ENCODE peak calls at places on chromosomes 1 and 21, in four cellular contexts. F, Q, C and L are unnamed samples.

GRCh38 chr1:27332536-27333281 is 9.1 kb upstream of the SYTL1 start:
- DNase-seq in F (no peak), Q (no peak), C (peak), L (no peak)

GRCh38 chr1:74396942-74397341 is 115.5 kb downstream of the LRRC53 start:
- DNase-seq in F (peak), Q (no peak), C (no peak), L (no peak)

GRCh38 chr1:228405979-228406265 is 713 bp downstream of the TRIM11 start:
- DNase-seq in F (no peak), Q (no peak), C (no peak), L (no peak)

GRCh38 chr1:174968750-174969244 is 30.9 kb upstream of the CACYBP start:
- DNase-seq in F (no peak), Q (no peak), C (peak), L (no peak)

GRCh38 chr1:93811646-93812045 is 67.4 kb downstream of the DNTTIP2 start:
- DNase-seq in F (no peak), Q (no peak), C (peak), L (no peak)

GRCh38 chr1:77250126-77250525 is 30.9 kb upstream of the PIGK start:
- DNase-seq in F (no peak), Q (no peak), C (no peak), L (no peak)

GRCh38 chr1:94599090-94599813 is 57.7 kb upstream of the F3 start:
- DNase-seq in F (peak), Q (no peak), C (no peak), L (no peak)

GRCh38 chr1:902023-902422 is 21.7 kb upstream of the SAMD11 start:
- DNase-seq in F (no peak), Q (no peak), C (no peak), L (no peak)

GRCh38 chr1:44033756-44034155 is 2.5 kb upstream of the SLC6A9 start:
- DNase-seq in F (no peak), Q (no peak), C (no peak), L (no peak)

GRCh38 chr1:117362986-117363385 is 4.3 kb upstream of the MAN1A2 start:
- DNase-seq in F (no peak), Q (no peak), C (no peak), L (no peak)

GRCh38 chr1:89962024-89962741 is 32.7 kb upstream of the ZNF326 start:
- DNase-seq in F (no peak), Q (no peak), C (peak), L (no peak)

GRCh38 chr1:214660190-214660589 is 57.2 kb downstream of the CENPF start:
- DNase-seq in F (no peak), Q (no peak), C (no peak), L (no peak)

GRCh38 chr1:45172015-45172414 is 34.4 kb downstream of the ZSWIM5 start:
- DNase-seq in F (no peak), Q (no peak), C (peak), L (no peak)

GRCh38 chr1:12473596-12474329 is 144.2 kb downstream of the DHRS3 start:
- DNase-seq in F (peak), Q (no peak), C (no peak), L (no peak)

GRCh38 chr21:36129219-36129618 is 5.7 kb upstream of the CBR3 start:
- DNase-seq in F (no peak), Q (no peak), C (no peak), L (no peak)

GRCh38 chr1:3775498-3776230 is 3.1 kb downstream of the SMIM1 start:
- DNase-seq in F (peak), Q (no peak), C (peak), L (no peak)

GRCh38 chr21:16425297-16425696 is 695.5 kb downstream of the USP25 start:
- DNase-seq in F (no peak), Q (no peak), C (no peak), L (no peak)

GRCh38 chr21:16424331-16424749 is 694.6 kb downstream of the USP25 start:
- DNase-seq in F (no peak), Q (no peak), C (peak), L (no peak)

GRCh38 chr21:16422702-16423101 is 692.9 kb downstream of the USP25 start:
- DNase-seq in F (no peak), Q (no peak), C (peak), L (no peak)

GRCh38 chr21:16426936-16427335 is 697.2 kb downstream of the USP25 start:
- DNase-seq in F (no peak), Q (no peak), C (no peak), L (no peak)

GRCh38 chr21:16423921-16424320 is 694.1 kb downstream of the USP25 start:
- DNase-seq in F (no peak), Q (no peak), C (peak), L (no peak)
- H3K4me3 ChIP-seq in F (peak), Q (no peak), C (peak), L (no peak)

GRCh38 chr1:154857441-154858215 is 12.5 kb downstream of the KCNN3 start:
- DNase-seq in F (no peak), Q (no peak), C (no peak), L (no peak)
- H3K4me3 ChIP-seq in F (no peak), Q (no peak), C (no peak), L (no peak)

GRCh38 chr1:189429610-189430009 is 1048.1 kb downstream of the BRINP3 start:
- DNase-seq in F (peak), Q (peak), C (peak), L (peak)
- H3K4me3 ChIP-seq in F (no peak), Q (no peak), C (no peak), L (no peak)

GRCh38 chr1:202645097-202645476 is 65.2 kb downstream of the SYT2 start:
- DNase-seq in F (no peak), Q (no peak), C (no peak), L (no peak)

GRCh38 chr1:202642212-202642611 is 68.0 kb downstream of the SYT2 start:
- DNase-seq in F (no peak), Q (no peak), C (no peak), L (no peak)

GRCh38 chr1:202643397-202644218 is 66.6 kb downstream of the SYT2 start:
- DNase-seq in F (no peak), Q (no peak), C (no peak), L (peak)

GRCh38 chr1:202644219-202645096 is 65.8 kb downstream of the SYT2 start:
- DNase-seq in F (no peak), Q (no peak), C (no peak), L (no peak)

GRCh38 chr1:202642619-202643291 is 67.5 kb downstream of the SYT2 start:
- DNase-seq in F (no peak), Q (no peak), C (no peak), L (no peak)
- H3K4me3 ChIP-seq in F (peak), Q (peak), C (no peak), L (peak)

GRCh38 chr1:224736619-224737352 is 120.7 kb downstream of the CNIH3 start:
- DNase-seq in F (peak), Q (no peak), C (peak), L (no peak)
- H3K4me3 ChIP-seq in F (no peak), Q (no peak), C (no peak), L (no peak)

DNA sequence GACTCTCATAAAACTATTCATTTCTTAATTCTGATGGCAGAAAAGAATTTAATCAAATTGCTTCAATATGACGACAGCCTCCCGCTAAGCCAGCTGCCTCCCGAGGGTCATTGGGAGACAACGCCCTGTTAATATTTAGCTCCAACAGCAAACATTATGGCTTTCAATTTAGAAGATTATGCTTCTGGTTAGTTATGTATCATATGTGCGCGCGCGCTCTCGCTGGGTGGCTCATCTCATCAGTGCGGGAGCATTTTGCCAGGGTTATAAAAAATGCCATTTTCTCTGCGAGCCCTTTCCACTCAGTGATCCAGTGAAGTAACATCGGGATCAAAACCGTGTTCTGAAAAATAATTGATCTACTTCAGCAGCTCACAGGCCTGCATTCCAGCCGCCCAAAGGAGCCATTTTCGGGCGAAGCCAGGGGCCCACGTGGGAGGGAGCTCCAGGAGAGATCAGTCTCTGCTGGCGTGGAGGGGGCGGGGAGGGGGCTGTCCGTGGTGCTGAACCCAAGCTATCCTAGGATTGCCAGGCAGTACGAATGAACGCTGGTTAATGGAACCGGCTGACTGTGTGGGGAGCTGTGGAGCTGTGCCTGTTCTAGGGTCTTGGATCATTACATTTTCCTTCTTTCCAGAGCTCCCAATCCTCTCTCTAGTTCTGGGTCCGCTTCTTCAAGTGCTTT is 219.1 kb upstream of the ZC3H12A start:
- DNase-seq in F (peak), Q (peak), C (peak), L (peak)
- H3K4me3 ChIP-seq in F (no peak), Q (no peak), C (no peak), L (no peak)

DNA sequence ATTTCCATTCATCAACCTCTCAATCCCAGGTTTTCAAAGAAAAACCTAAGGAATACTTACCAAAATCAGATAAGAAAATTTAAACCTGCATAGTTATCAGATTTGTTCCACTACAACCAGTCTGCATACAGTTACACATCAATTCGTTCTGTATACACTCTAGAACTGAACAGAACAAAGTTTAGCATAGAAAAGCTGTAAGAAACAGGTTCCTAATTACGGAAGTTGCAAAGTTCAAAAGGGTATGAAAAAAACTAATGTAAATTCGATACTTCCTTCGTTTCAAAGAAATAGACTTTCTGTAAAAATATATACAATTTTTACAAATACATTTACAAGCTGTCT is 3.1 kb downstream of the MCL1 start:
- DNase-seq in F (no peak), Q (no peak), C (peak), L (no peak)
- H3K4me3 ChIP-seq in F (peak), Q (no peak), C (peak), L (peak)

DNA sequence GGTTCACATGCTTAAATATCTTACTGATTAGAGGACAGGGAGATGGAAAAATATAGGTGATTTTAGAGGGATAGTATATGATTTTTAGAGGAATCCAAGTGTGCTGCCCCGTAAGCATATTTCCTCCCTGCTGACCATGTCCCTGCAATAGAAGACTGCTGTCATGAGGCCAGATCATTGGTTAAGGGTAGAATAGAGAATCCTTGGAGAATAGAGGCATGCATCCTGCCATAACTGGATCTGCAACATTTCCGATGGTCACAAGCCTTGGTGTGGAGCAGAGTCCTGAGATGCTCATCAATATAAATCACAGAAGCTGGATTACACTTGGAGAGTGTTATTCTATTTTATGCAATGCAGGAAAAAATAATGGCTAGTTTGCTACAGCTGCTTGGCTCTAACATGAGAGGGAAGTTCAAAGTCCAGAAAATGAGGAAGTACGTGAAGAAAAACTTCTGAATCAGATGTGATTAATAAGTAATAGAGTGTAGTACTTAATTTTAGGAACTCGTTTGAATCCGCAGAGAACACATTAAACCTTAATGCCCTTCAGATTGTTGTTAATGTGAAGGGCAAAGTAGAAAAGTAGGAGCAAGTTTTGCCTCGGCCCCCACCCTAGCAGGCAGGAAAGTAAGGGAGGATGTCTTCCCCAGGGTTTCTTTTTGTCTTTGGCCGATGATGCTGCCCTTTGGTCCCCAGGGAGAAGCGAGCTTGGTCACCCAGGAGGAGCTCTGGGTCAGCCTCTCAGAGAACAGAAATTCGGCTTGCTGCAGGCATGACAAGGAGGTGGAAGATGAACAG is 59.4 kb downstream of the KCNK1 start:
- DNase-seq in F (no peak), Q (no peak), C (no peak), L (no peak)
- H3K4me3 ChIP-seq in F (no peak), Q (no peak), C (no peak), L (no peak)

GRCh38 chr1:153697873-153698647 is 19.6 kb downstream of the NPR1 start:
- DNase-seq in F (peak), Q (no peak), C (peak), L (no peak)
- H3K4me3 ChIP-seq in F (peak), Q (no peak), C (no peak), L (no peak)